ENCODE peak calls at places on chromosomes 4 and X, in eight cellular contexts. X, P, J, H, S, V, N and T are unnamed samples.

GRCh38 chr4:165991325-165992180 is 118.5 kb downstream of the TLL1 start:
- DNase-seq in J (peak; percentile 33), S (no peak), P (no peak), X (peak; percentile 17), H (no peak), N (peak; percentile 48), V (peak; percentile 88), T (no peak)

GRCh38 chr4:174316546-174316945 is 32.8 kb downstream of the CEP44 start:
- DNase-seq in H (no peak), X (no peak), J (no peak), S (no peak), N (peak; percentile 39), P (no peak), V (peak; percentile 28), T (no peak)

GRCh38 chr4:138978028-138978585 is 37.5 kb upstream of the NOCT start:
- DNase-seq in P (no peak), V (no peak), N (no peak), J (no peak), S (no peak), H (no peak), X (no peak), T (no peak)

GRCh38 chrX:39705299-39705698 is 392.5 kb downstream of the BCOR start:
- DNase-seq in J (peak; percentile 90), P (peak; percentile 59), V (peak; percentile 47), H (peak; percentile 75), S (no peak), X (peak; percentile 87), N (peak; percentile 83), T (no peak)

GRCh38 chr4:144647095-144647959 is 1.4 kb downstream of the HHIP start:
- DNase-seq in P (no peak), S (no peak), H (no peak), N (peak; percentile 55), X (no peak), V (no peak), J (peak; percentile 73), T (no peak)

GRCh38 chr4:174286870-174287269 is 3.2 kb downstream of the CEP44 start:
- DNase-seq in X (no peak), V (no peak), N (no peak), P (no peak), J (no peak), H (no peak), S (no peak), T (no peak)

GRCh38 chr4:14180983-14181601 is 553.6 kb upstream of the BOD1L1 start:
- DNase-seq in J (peak; percentile 33), H (no peak), N (peak; percentile 17), X (no peak), P (peak; percentile 1), S (no peak), V (no peak), T (no peak)

GRCh38 chrX:48617542-48618340 is 20.4 kb downstream of the WDR13 start:
- DNase-seq in P (no peak), H (no peak), S (no peak), J (peak; percentile 35), N (peak; percentile 4), X (no peak), V (no peak), T (no peak)

GRCh38 chr4:7510066-7510465 is 75.3 kb upstream of the PSAPL1 start:
- DNase-seq in S (no peak), J (no peak), V (no peak), P (no peak), X (no peak), H (no peak), N (no peak), T (no peak)

GRCh38 chrX:46645614-46646013 is 72.0 kb downstream of the CHST7 start:
- DNase-seq in S (no peak), P (no peak), N (no peak), V (no peak), H (peak; percentile 59), J (no peak), X (no peak), T (no peak)

GRCh38 chrX:46637937-46638336 is 64.4 kb downstream of the CHST7 start:
- DNase-seq in V (no peak), N (peak; percentile 33), J (peak; percentile 56), S (no peak), H (no peak), X (no peak), P (no peak), T (no peak)

GRCh38 chrX:46643636-46644035 is 70.1 kb downstream of the CHST7 start:
- DNase-seq in X (no peak), V (no peak), H (no peak), N (no peak), P (no peak), S (no peak), J (no peak), T (no peak)

GRCh38 chrX:46647251-46647650 is 73.7 kb downstream of the CHST7 start:
- DNase-seq in P (no peak), S (no peak), J (no peak), H (no peak), V (no peak), N (no peak), X (peak; percentile 62), T (no peak)

GRCh38 chrX:46642145-46642544 is 68.6 kb downstream of the CHST7 start:
- DNase-seq in X (no peak), V (no peak), S (no peak), H (no peak), J (peak; percentile 55), P (no peak), N (no peak), T (no peak)
- TF ChIP-seq CTCF in X (peak; percentile 37), V (peak; percentile 37), S (no peak), H (no peak), J (no peak), P (no peak), N (no peak), T (peak; percentile 41)

DNA sequence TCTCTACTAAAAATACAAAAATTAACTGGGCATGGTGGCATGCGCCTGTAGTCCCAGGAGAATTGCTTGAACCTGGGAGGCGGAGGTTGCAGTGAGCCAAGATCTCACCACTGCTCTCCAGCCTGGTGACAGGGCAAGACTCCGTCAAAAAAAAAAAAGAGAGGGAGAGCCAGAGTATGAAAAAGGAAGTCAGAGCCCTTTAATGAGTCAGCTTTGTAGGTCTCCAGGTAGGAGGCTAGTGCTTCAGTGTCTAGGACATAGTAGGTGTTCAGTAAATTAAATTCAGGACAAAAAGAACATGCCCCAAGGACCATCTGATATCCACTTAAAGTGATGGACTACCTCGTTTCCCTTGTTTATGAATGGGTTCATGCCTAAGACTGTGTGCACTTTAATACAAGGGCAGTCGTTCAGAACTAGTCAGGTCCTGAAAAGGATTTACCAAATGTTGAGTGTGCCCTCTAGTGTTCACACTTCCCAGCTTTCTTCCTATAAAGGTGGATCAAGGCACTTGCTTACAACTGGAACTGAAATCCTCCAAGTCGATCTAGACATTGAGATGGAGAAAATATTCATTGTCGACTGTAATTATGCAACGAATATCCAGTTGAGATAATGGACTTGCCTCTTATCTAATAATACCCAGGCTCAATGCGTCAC is 29.0 kb downstream of the F9 start:
- DNase-seq in X (peak; percentile 69), J (peak; percentile 17), N (peak; percentile 34), P (peak; percentile 11), S (no peak), H (no peak), V (peak; percentile 22), T (no peak)
- TF ChIP-seq CTCF in X (peak; percentile 63), J (peak; percentile 40), N (peak; percentile 49), P (no peak), S (no peak), H (peak; percentile 27), V (peak; percentile 63), T (peak; percentile 84)

GRCh38 chrX:2231570-2232192 is 269.1 kb downstream of the DHRSX start:
- DNase-seq in J (no peak), V (no peak), P (no peak), H (no peak), S (no peak), N (no peak), X (no peak), T (no peak)
- TF ChIP-seq CTCF in J (no peak), V (no peak), P (no peak), H (no peak), S (no peak), N (no peak), X (no peak), T (no peak)

DNA sequence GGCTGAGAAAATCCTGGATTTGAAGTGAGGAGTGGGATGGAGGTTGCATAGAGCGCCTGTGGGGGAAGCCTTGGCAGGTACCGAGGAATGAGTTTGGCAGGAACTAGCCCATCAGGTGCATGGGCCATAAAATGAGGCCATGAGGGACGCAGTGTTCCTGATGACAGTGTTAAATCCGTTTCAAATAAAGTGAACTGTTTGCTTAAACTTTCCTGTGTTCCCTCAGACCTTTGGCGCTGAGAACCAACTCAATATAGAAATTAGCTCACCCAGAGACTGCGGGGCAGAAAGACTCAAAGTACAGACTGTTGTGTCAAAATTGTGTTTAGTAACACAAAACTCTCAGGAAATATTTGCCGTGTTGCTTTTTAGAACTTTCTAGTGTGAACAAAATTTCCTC is 250.0 kb upstream of the NR3C2 start:
- DNase-seq in P (no peak), S (no peak), N (no peak), X (no peak), J (no peak), V (no peak), H (no peak), T (no peak)
- TF ChIP-seq CTCF in P (no peak), S (no peak), N (no peak), X (no peak), J (no peak), V (no peak), H (no peak), T (no peak)

GRCh38 chr4:89482248-89482647 is 174.6 kb upstream of the GPRIN3 start:
- DNase-seq in N (peak; percentile 14), V (no peak), S (no peak), X (peak; percentile 22), P (peak; percentile 30), H (no peak), J (peak; percentile 69), T (no peak)
- TF ChIP-seq CTCF in N (no peak), V (peak; percentile 45), S (no peak), X (no peak), P (no peak), H (no peak), J (peak; percentile 11), T (peak; percentile 46)